ENCODE peak calls at places on chromosomes 3 and 15, in five cellular contexts. K is GM12878, B is A549, A is IMR-90, L is body of pancreas. D is an unnamed sample.

GRCh38 chr3:46461971-46462910 is 2.5 kb downstream of the LTF start:
- DNase-seq in A (peak; percentile 19), B (no peak), K (no peak), L (no peak), D (peak; percentile 5)

GRCh38 chr3:157958471-157958870 is 147.7 kb downstream of the SHOX2 start:
- DNase-seq in A (no peak), K (no peak), L (no peak), B (no peak), D (no peak)

GRCh38 chr15:67479781-67480180 is 41.1 kb upstream of the C15orf61 start:
- DNase-seq in B (no peak), L (no peak), K (no peak), A (peak; percentile 52), D (no peak)

GRCh38 chr3:175940243-175940642 is 1081.1 kb downstream of the NAALADL2 start:
- DNase-seq in K (no peak), L (no peak), A (peak; percentile 46), B (no peak), D (no peak)

GRCh38 chr3:58009749-58010535 is 1.7 kb downstream of the FLNB start:
- DNase-seq in L (peak; percentile 84), A (no peak), B (no peak), K (no peak), D (peak; percentile 37)

GRCh38 chr3:49415931-49416601 is 3.8 kb downstream of the TCTA start:
- DNase-seq in B (no peak), L (peak; percentile 39), K (peak; percentile 57), A (no peak), D (no peak)

GRCh38 chr3:70856414-70857162 is 544.1 kb upstream of the MDFIC2 start:
- DNase-seq in L (no peak), B (peak; percentile 9), K (no peak), A (peak; percentile 99), D (no peak)

GRCh38 chr3:61858054-61858453 is 296.7 kb downstream of the PTPRG start:
- DNase-seq in A (peak; percentile 56), L (no peak), K (no peak), B (no peak), D (no peak)

GRCh38 chr3:105094588-105094987 is 272.1 kb upstream of the ALCAM start:
- DNase-seq in K (no peak), L (no peak), A (no peak), B (no peak), D (no peak)

GRCh38 chr3:62229201-62229600 is 144.1 kb downstream of the FEZF2 start:
- DNase-seq in L (no peak), K (no peak), B (no peak), A (no peak), D (no peak)

GRCh38 chr3:120428904-120429303 is 21.9 kb downstream of the FSTL1 start:
- DNase-seq in L (no peak), K (no peak), B (no peak), A (no peak), D (no peak)

GRCh38 chr3:16264174-16264707 is 502 bp downstream of the DPH3 start:
- DNase-seq in B (peak; percentile 70), K (no peak), L (no peak), A (no peak), D (no peak)

GRCh38 chr3:45591547-45591912 is 3.0 kb upstream of the LIMD1 start:
- DNase-seq in K (no peak), A (no peak), L (no peak), B (no peak), D (no peak)

GRCh38 chr3:150699068-150699635 is 4.6 kb downstream of the ERICH6 start:
- DNase-seq in K (no peak), L (no peak), B (no peak), A (peak; percentile 53), D (no peak)

GRCh38 chr15:53627279-53627678 is 132.2 kb downstream of the WDR72 start:
- DNase-seq in K (no peak), B (no peak), A (no peak), L (no peak), D (no peak)

GRCh38 chr3:10551139-10551538 is 45.8 kb upstream of the ATP2B2 start:
- DNase-seq in L (no peak), K (no peak), B (no peak), A (no peak), D (no peak)

GRCh38 chr3:28240440-28240839 is 979 bp upstream of the CMC1 start:
- DNase-seq in K (no peak), A (no peak), B (no peak), L (no peak), D (no peak)

GRCh38 chr3:141950572-141951493 is 74.4 kb downstream of the ATP1B3 start:
- DNase-seq in L (no peak), K (no peak), A (no peak), B (no peak), D (no peak)

GRCh38 chr3:108011616-108012015 is 79.2 kb downstream of the CD47 start:
- DNase-seq in B (no peak), A (no peak), K (no peak), L (no peak), D (no peak)

GRCh38 chr15:69760263-69760855 is 307.7 kb downstream of the RPLP1 start:
- DNase-seq in A (peak; percentile 60), K (no peak), B (no peak), L (peak; percentile 22), D (no peak)

GRCh38 chr15:87712211-87712610 is 544.3 kb downstream of the NTRK3 start:
- DNase-seq in A (no peak), L (no peak), K (no peak), B (no peak), D (no peak)

GRCh38 chr15:25438601-25439455 is at the start of gene UBE3A:
- DNase-seq in K (peak; percentile 63), L (peak; percentile 91), B (peak; percentile 31), A (peak; percentile 91), D (peak; percentile 93)

GRCh38 chr3:172031957-172032356 is 7.4 kb upstream of the FNDC3B start:
- DNase-seq in B (no peak), A (no peak), K (no peak), L (no peak), D (no peak)

GRCh38 chr3:53253707-53254106 is 2.1 kb downstream of the TKT start:
- DNase-seq in A (no peak), B (no peak), K (no peak), L (no peak), D (no peak)

GRCh38 chr3:53255775-53256703 is at the start of gene TKT:
- DNase-seq in B (peak; percentile 67), A (peak; percentile 87), L (peak; percentile 90), K (peak; percentile 26), D (peak; percentile 97)

GRCh38 chr3:53254810-53255359 is 937 bp downstream of the TKT start:
- DNase-seq in L (peak; percentile 93), B (no peak), A (peak; percentile 47), K (peak; percentile 15), D (peak; percentile 65)

GRCh38 chr3:53255360-53255774 is 455 bp downstream of the TKT start:
- DNase-seq in A (no peak), B (no peak), L (peak; percentile 35), K (no peak), D (no peak)

DNA sequence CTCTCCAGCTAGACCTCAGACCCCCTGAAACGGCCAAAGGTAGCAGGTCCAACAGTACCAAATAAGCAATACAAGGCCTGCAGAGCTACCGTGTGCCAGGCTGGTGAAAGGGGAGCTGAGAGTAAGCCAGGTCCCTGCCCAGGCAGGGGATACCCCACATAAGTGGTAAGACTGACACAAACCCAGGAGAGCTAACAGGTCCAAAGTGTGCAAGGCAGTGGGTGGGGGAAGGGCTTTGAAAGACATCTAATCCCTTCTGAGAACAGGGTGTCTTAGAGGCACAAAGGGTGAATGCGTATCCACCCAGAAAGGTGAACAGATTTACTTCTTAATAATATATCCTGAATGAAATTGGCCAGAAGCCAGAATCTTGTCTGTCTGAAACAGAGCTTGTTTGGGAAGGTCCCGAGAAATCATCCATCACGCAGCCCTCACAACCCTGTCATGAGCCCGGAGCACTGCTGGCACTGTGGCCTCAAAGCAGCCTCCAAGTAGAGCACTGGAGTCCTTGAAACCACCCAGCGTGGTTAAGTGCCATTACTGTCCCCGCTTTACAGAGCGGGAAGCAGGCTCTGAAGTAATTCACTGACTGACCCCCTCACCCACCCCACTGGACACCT is 1.5 kb downstream of the TKT start:
- DNase-seq in L (peak; percentile 64), K (no peak), B (no peak), A (no peak), D (peak; percentile 60)
- TF ChIP-seq POLR2A in L (no peak), K (no peak), B (no peak), A (no peak), D (no peak)

GRCh38 chr15:90933310-90933709 is 961 bp upstream of the HDDC3 start:
- DNase-seq in K (no peak), B (no peak), A (no peak), L (no peak), D (peak; percentile 91)

GRCh38 chr15:90929709-90930019 is 2.7 kb downstream of the HDDC3 start:
- DNase-seq in L (no peak), K (no peak), A (no peak), B (no peak), D (no peak)

GRCh38 chr15:90932660-90932991 is 277 bp upstream of the HDDC3 start:
- DNase-seq in K (no peak), B (no peak), A (no peak), L (no peak), D (no peak)

GRCh38 chr15:90930861-90931629 is 1.3 kb downstream of the HDDC3 start:
- DNase-seq in B (no peak), A (no peak), L (no peak), K (no peak), D (peak; percentile 38)

GRCh38 chr15:90931737-90932659 is at the start of gene HDDC3:
- DNase-seq in K (peak; percentile 63), B (peak; percentile 98), A (peak; percentile 76), L (peak; percentile 91), D (peak; percentile 93)
- TF ChIP-seq POLR2A in K (peak; percentile 86), B (peak; percentile 73), A (no peak), L (peak; percentile 91), D (peak; percentile 86)

GRCh38 chr3:100400782-100401673 is at the start of the genes LNP1 and TOMM70:
- DNase-seq in B (peak; percentile 76), L (peak; percentile 99), K (peak; percentile 85), A (peak; percentile 96), D (peak; percentile 97)
- TF ChIP-seq POLR2A in B (peak; percentile 83), L (peak; percentile 97), K (peak; percentile 86), A (peak; percentile 94), D (peak; percentile 94)

GRCh38 chr3:127036209-127037020 is 53.5 kb downstream of the PLXNA1 start:
- DNase-seq in B (no peak), L (no peak), K (no peak), A (no peak), D (peak; percentile 58)

GRCh38 chr3:127037971-127038446 is 55.1 kb downstream of the PLXNA1 start:
- DNase-seq in K (no peak), A (no peak), B (no peak), L (no peak), D (no peak)

GRCh38 chr3:127038476-127038875 is 55.6 kb downstream of the PLXNA1 start:
- DNase-seq in A (no peak), K (no peak), B (no peak), L (no peak), D (no peak)

GRCh38 chr3:127037021-127037400 is 54.1 kb downstream of the PLXNA1 start:
- DNase-seq in B (no peak), L (no peak), K (no peak), A (no peak), D (no peak)

DNA sequence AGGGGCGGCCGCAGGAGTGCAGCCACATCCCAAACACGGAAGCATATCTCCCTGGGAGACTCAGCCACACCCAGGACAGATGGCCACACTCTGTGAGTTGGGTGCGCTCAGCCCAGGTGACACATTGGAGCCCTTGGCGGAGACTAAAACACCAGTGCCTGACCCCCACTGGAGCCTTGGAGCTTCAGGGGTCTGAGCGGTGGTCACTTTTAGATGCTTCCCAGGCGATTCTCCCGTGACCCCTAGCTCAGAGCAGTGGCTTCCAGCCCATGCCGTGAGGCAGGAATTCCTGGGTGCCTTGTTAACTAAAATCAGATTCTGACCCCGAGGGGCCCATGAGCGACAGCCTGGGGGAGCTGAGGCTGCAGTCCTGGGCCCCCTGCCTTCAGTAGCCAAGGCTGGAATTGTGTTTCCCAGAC is 54.5 kb downstream of the PLXNA1 start:
- DNase-seq in L (no peak), B (no peak), A (no peak), K (no peak), D (no peak)
- TF ChIP-seq POLR2A in L (no peak), B (no peak), A (no peak), K (no peak), D (no peak)